ENCODE peak calls at places on chromosome 9, in nine cellular contexts. One of them, this sample, is unnamed.

GRCh38 chr9:70859694-70860093 is 261.7 kb downstream of the TRPM3 start:
- DNase-seq in IMR-90: no peak
- DNase-seq in colonic mucosa: no peak
- DNase-seq in choroid plexus epithelial cell: no peak
- DNase-seq in ovary: no peak
- DNase-seq in AG04450: no peak
- DNase-seq in transverse colon: no peak
- DNase-seq in GM10248: no peak
- DNase-seq in GM12865: no peak
- DNase-seq in this sample: no peak

GRCh38 chr9:98263482-98264357 is 8.3 kb upstream of the TBC1D2 start:
- DNase-seq in ovary: peak
- DNase-seq in AG04450: peak
- DNase-seq in transverse colon: peak
- DNase-seq in GM10248: peak
- DNase-seq in GM12865: peak
- DNase-seq in colonic mucosa: peak
- DNase-seq in choroid plexus epithelial cell: peak
- DNase-seq in IMR-90: peak
- DNase-seq in this sample: peak

GRCh38 chr9:72924116-72924790 is 28.6 kb downstream of the ALDH1A1 start:
- DNase-seq in transverse colon: no peak
- DNase-seq in colonic mucosa: no peak
- DNase-seq in GM10248: no peak
- DNase-seq in choroid plexus epithelial cell: no peak
- DNase-seq in ovary: no peak
- DNase-seq in GM12865: no peak
- DNase-seq in AG04450: no peak
- DNase-seq in IMR-90: no peak
- DNase-seq in this sample: no peak

GRCh38 chr9:89477395-89477794 is 20.5 kb downstream of the SEMA4D start:
- DNase-seq in colonic mucosa: no peak
- DNase-seq in transverse colon: no peak
- DNase-seq in IMR-90: no peak
- DNase-seq in GM12865: no peak
- DNase-seq in choroid plexus epithelial cell: no peak
- DNase-seq in ovary: no peak
- DNase-seq in GM10248: no peak
- DNase-seq in AG04450: no peak
- DNase-seq in this sample: peak

GRCh38 chr9:133844876-133845658 is 106.9 kb upstream of the SARDH start:
- DNase-seq in choroid plexus epithelial cell: peak
- DNase-seq in GM10248: peak
- DNase-seq in GM12865: no peak
- DNase-seq in IMR-90: peak
- DNase-seq in transverse colon: peak
- DNase-seq in ovary: no peak
- DNase-seq in colonic mucosa: peak
- DNase-seq in AG04450: no peak
- DNase-seq in this sample: peak

GRCh38 chr9:133958756-133959155 is 33.4 kb downstream of the VAV2 start:
- DNase-seq in IMR-90: no peak
- DNase-seq in GM10248: peak
- DNase-seq in GM12865: peak
- DNase-seq in choroid plexus epithelial cell: no peak
- DNase-seq in ovary: no peak
- DNase-seq in colonic mucosa: no peak
- DNase-seq in transverse colon: no peak
- DNase-seq in AG04450: no peak
- DNase-seq in this sample: no peak

GRCh38 chr9:86128235-86128822 is 29.0 kb upstream of the GOLM1 start:
- DNase-seq in colonic mucosa: no peak
- DNase-seq in choroid plexus epithelial cell: no peak
- DNase-seq in GM12865: no peak
- DNase-seq in transverse colon: no peak
- DNase-seq in IMR-90: no peak
- DNase-seq in GM10248: no peak
- DNase-seq in AG04450: no peak
- DNase-seq in ovary: no peak
- DNase-seq in this sample: no peak

GRCh38 chr9:136661641-136662325 is 933 bp upstream of the EGFL7 start:
- DNase-seq in colonic mucosa: no peak
- DNase-seq in choroid plexus epithelial cell: no peak
- DNase-seq in transverse colon: no peak
- DNase-seq in GM12865: no peak
- DNase-seq in IMR-90: no peak
- DNase-seq in ovary: no peak
- DNase-seq in GM10248: no peak
- DNase-seq in AG04450: no peak
- DNase-seq in this sample: no peak

GRCh38 chr9:37311938-37312730 is 110.4 kb upstream of the GRHPR start:
- DNase-seq in transverse colon: no peak
- DNase-seq in colonic mucosa: no peak
- DNase-seq in AG04450: peak
- DNase-seq in IMR-90: peak
- DNase-seq in choroid plexus epithelial cell: peak
- DNase-seq in ovary: no peak
- DNase-seq in GM12865: no peak
- DNase-seq in GM10248: no peak
- DNase-seq in this sample: no peak

GRCh38 chr9:131227112-131228058 is 48.9 kb downstream of the FAM78A start:
- DNase-seq in colonic mucosa: no peak
- DNase-seq in transverse colon: peak
- DNase-seq in GM10248: no peak
- DNase-seq in ovary: peak
- DNase-seq in IMR-90: peak
- DNase-seq in GM12865: no peak
- DNase-seq in AG04450: no peak
- DNase-seq in choroid plexus epithelial cell: peak
- DNase-seq in this sample: no peak

GRCh38 chr9:112354081-112354743 is 20.8 kb upstream of the PTBP3 start:
- DNase-seq in GM12865: no peak
- DNase-seq in GM10248: no peak
- DNase-seq in choroid plexus epithelial cell: peak
- DNase-seq in AG04450: no peak
- DNase-seq in colonic mucosa: no peak
- DNase-seq in transverse colon: no peak
- DNase-seq in IMR-90: no peak
- DNase-seq in ovary: no peak
- DNase-seq in this sample: no peak

GRCh38 chr9:22483528-22484060 is 37.0 kb downstream of the DMRTA1 start:
- DNase-seq in GM10248: no peak
- DNase-seq in AG04450: no peak
- DNase-seq in IMR-90: no peak
- DNase-seq in transverse colon: no peak
- DNase-seq in colonic mucosa: no peak
- DNase-seq in choroid plexus epithelial cell: no peak
- DNase-seq in ovary: no peak
- DNase-seq in GM12865: no peak
- DNase-seq in this sample: no peak

GRCh38 chr9:127550751-127551150 is 61.3 kb upstream of the STXBP1 start:
- DNase-seq in GM10248: no peak
- DNase-seq in AG04450: no peak
- DNase-seq in colonic mucosa: no peak
- DNase-seq in ovary: no peak
- DNase-seq in choroid plexus epithelial cell: no peak
- DNase-seq in GM12865: no peak
- DNase-seq in IMR-90: no peak
- DNase-seq in transverse colon: peak
- DNase-seq in this sample: no peak

GRCh38 chr9:85215936-85216335 is 525.8 kb downstream of the AGTPBP1 start:
- DNase-seq in ovary: no peak
- DNase-seq in IMR-90: no peak
- DNase-seq in AG04450: no peak
- DNase-seq in GM12865: no peak
- DNase-seq in GM10248: no peak
- DNase-seq in colonic mucosa: no peak
- DNase-seq in transverse colon: no peak
- DNase-seq in choroid plexus epithelial cell: no peak
- DNase-seq in this sample: no peak

GRCh38 chr9:34633166-34633565 is 4.3 kb upstream of the ARID3C start:
- DNase-seq in ovary: no peak
- DNase-seq in AG04450: no peak
- DNase-seq in choroid plexus epithelial cell: no peak
- DNase-seq in GM12865: no peak
- DNase-seq in GM10248: no peak
- DNase-seq in colonic mucosa: no peak
- DNase-seq in IMR-90: no peak
- DNase-seq in transverse colon: no peak
- DNase-seq in this sample: no peak
- TF ChIP-seq CTCF in ovary: no peak
- TF ChIP-seq CTCF in AG04450: no peak
- TF ChIP-seq CTCF in choroid plexus epithelial cell: no peak
- TF ChIP-seq CTCF in GM12865: no peak
- TF ChIP-seq CTCF in GM10248: no peak
- TF ChIP-seq CTCF in colonic mucosa: no peak
- TF ChIP-seq CTCF in IMR-90: no peak
- TF ChIP-seq CTCF in transverse colon: no peak
- TF ChIP-seq CTCF in this sample: no peak

GRCh38 chr9:115694991-115695390 is 458.6 kb upstream of the PAPPA start:
- DNase-seq in IMR-90: peak
- DNase-seq in colonic mucosa: no peak
- DNase-seq in transverse colon: no peak
- DNase-seq in AG04450: no peak
- DNase-seq in GM12865: no peak
- DNase-seq in ovary: no peak
- DNase-seq in GM10248: no peak
- DNase-seq in choroid plexus epithelial cell: peak
- DNase-seq in this sample: no peak

GRCh38 chr9:115691097-115691496 is 462.5 kb upstream of the PAPPA start:
- DNase-seq in AG04450: peak
- DNase-seq in GM12865: no peak
- DNase-seq in IMR-90: peak
- DNase-seq in ovary: no peak
- DNase-seq in colonic mucosa: no peak
- DNase-seq in GM10248: no peak
- DNase-seq in choroid plexus epithelial cell: peak
- DNase-seq in transverse colon: no peak
- DNase-seq in this sample: no peak

GRCh38 chr9:115689331-115689730 is 464.3 kb upstream of the PAPPA start:
- DNase-seq in GM12865: no peak
- DNase-seq in GM10248: no peak
- DNase-seq in colonic mucosa: no peak
- DNase-seq in IMR-90: no peak
- DNase-seq in transverse colon: no peak
- DNase-seq in AG04450: no peak
- DNase-seq in ovary: no peak
- DNase-seq in choroid plexus epithelial cell: no peak
- DNase-seq in this sample: no peak

GRCh38 chr9:115691686-115692085 is 461.9 kb upstream of the PAPPA start:
- DNase-seq in GM12865: no peak
- DNase-seq in IMR-90: peak
- DNase-seq in ovary: no peak
- DNase-seq in GM10248: no peak
- DNase-seq in colonic mucosa: no peak
- DNase-seq in AG04450: peak
- DNase-seq in choroid plexus epithelial cell: peak
- DNase-seq in transverse colon: no peak
- DNase-seq in this sample: no peak

DNA sequence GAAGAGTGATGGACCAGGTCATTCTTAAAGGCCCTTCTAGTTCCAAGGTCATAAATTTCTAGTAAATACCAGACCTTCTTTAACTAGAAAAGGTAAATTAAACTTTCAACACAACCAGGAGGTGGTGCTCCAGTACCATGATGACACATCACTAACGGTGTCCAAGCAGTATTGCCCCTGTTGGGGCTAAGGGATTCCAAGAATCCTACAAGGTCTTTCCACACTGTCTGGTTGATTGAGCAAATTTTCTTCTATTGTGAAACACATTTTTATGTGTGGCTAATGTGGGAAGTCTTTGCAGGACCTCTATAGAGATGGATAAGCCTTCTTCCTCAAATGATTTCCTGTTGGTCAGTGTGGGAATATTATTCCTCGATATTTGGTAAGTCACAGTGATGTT is 459.6 kb upstream of the PAPPA start:
- DNase-seq in colonic mucosa: no peak
- DNase-seq in GM10248: no peak
- DNase-seq in ovary: no peak
- DNase-seq in transverse colon: peak
- DNase-seq in GM12865: peak
- DNase-seq in IMR-90: peak
- DNase-seq in AG04450: peak
- DNase-seq in choroid plexus epithelial cell: peak
- DNase-seq in this sample: no peak
- TF ChIP-seq CTCF in colonic mucosa: no peak
- TF ChIP-seq CTCF in GM10248: no peak
- TF ChIP-seq CTCF in ovary: no peak
- TF ChIP-seq CTCF in transverse colon: no peak
- TF ChIP-seq CTCF in GM12865: no peak
- TF ChIP-seq CTCF in IMR-90: peak
- TF ChIP-seq CTCF in AG04450: peak
- TF ChIP-seq CTCF in choroid plexus epithelial cell: peak
- TF ChIP-seq CTCF in this sample: no peak

DNA sequence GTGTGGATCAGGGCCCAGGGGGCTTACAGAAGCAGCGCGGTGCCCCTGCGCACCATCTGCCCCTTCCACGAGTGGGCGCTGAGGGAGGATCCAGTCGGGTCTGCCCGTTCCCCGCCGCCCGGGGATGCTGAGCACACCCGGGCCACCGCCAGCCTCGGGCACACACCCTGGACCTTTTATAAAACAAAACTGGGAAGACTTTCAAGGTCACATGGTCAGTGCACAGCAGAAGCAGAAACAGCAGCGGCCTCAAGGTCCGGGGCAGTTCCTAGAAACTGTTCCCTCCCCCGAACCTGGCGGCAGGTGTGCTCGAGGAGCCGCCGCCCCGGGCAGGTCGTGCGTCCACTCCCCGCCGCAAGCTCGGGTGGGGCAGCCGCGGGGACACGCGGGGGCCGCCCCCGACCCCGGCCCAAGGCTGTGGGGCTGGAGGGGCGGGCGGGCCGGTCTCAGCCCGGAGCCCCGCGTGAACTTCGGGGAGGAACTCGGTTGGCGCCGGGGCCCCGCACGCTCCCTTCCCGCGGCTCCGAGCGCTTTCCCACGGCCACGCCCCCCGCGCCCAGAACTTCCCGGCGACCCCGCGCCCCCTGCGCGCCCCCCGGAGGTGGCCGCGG is 619 bp upstream of the PPP1R26 start:
- DNase-seq in AG04450: no peak
- DNase-seq in transverse colon: peak
- DNase-seq in GM10248: no peak
- DNase-seq in GM12865: no peak
- DNase-seq in choroid plexus epithelial cell: no peak
- DNase-seq in ovary: peak
- DNase-seq in colonic mucosa: peak
- DNase-seq in IMR-90: no peak
- DNase-seq in this sample: no peak
- TF ChIP-seq CTCF in AG04450: peak
- TF ChIP-seq CTCF in transverse colon: no peak
- TF ChIP-seq CTCF in GM10248: no peak
- TF ChIP-seq CTCF in GM12865: no peak
- TF ChIP-seq CTCF in choroid plexus epithelial cell: peak
- TF ChIP-seq CTCF in ovary: no peak
- TF ChIP-seq CTCF in colonic mucosa: no peak
- TF ChIP-seq CTCF in IMR-90: peak
- TF ChIP-seq CTCF in this sample: no peak

DNA sequence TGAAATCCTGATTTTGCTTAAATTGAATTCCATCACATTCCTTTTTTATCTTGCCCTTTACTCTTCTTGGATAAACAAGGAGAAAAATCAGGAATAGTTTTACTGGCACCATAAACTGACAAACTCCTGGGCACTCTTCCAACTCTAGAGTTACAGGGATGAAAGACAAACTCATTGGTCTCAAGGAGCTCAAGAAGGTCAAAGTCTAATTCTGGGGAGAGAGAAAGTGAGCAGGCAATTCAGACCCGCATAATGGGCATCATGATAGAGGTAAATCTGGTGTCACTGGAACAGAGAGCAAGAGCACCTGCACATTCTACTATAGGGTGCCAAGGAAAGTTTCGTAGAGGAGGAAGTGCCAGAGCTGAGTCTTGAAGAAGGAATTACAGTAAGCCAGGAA is 64.8 kb downstream of the GRIN3A start:
- DNase-seq in ovary: no peak
- DNase-seq in GM12865: no peak
- DNase-seq in AG04450: no peak
- DNase-seq in colonic mucosa: peak
- DNase-seq in GM10248: no peak
- DNase-seq in transverse colon: peak
- DNase-seq in choroid plexus epithelial cell: no peak
- DNase-seq in IMR-90: no peak
- DNase-seq in this sample: no peak
- TF ChIP-seq CTCF in ovary: no peak
- TF ChIP-seq CTCF in GM12865: no peak
- TF ChIP-seq CTCF in AG04450: no peak
- TF ChIP-seq CTCF in colonic mucosa: no peak
- TF ChIP-seq CTCF in GM10248: no peak
- TF ChIP-seq CTCF in transverse colon: no peak
- TF ChIP-seq CTCF in choroid plexus epithelial cell: no peak
- TF ChIP-seq CTCF in IMR-90: no peak
- TF ChIP-seq CTCF in this sample: no peak